ENCODE peak calls at places on chromosomes 6 and 20, in seven cellular contexts. W, D, Q, X, I, M and N are unnamed samples.

GRCh38 chr6:30463651-30464618 is 25.4 kb upstream of the HLA-E start:
- DNase-seq in D (no peak), I (peak), Q (peak), M (no peak), W (peak), X (peak), N (peak)

GRCh38 chr20:3744806-3745685 is 12.6 kb downstream of the HSPA12B start:
- DNase-seq in I (peak), D (no peak), W (peak), Q (peak), M (peak), X (peak), N (peak)

GRCh38 chr6:166197361-166197760 is 29.7 kb upstream of the TBXT start:
- DNase-seq in M (no peak), Q (no peak), I (no peak), W (no peak), X (no peak), D (no peak), N (no peak)

GRCh38 chr20:16926626-16927025 is 178.5 kb downstream of the OTOR start:
- DNase-seq in D (no peak), I (no peak), W (no peak), M (no peak), Q (no peak), X (no peak), N (no peak)

GRCh38 chr20:5974531-5974930 is 24.1 kb downstream of the MCM8 start:
- DNase-seq in I (no peak), D (no peak), X (no peak), Q (no peak), W (no peak), M (no peak), N (no peak)

GRCh38 chr6:24504274-24504641 is 9.5 kb downstream of the ALDH5A1 start:
- DNase-seq in X (no peak), M (no peak), D (no peak), W (no peak), Q (no peak), I (no peak), N (no peak)

GRCh38 chr20:7627734-7628663 is 312.3 kb downstream of the HAO1 start:
- DNase-seq in M (no peak), W (no peak), D (no peak), I (no peak), X (no peak), Q (peak), N (no peak)

GRCh38 chr20:10705801-10706459 is 32.1 kb upstream of the JAG1 start:
- DNase-seq in I (no peak), X (no peak), D (no peak), W (no peak), Q (no peak), M (no peak), N (no peak)

GRCh38 chr6:169162968-169163903 is 90.4 kb downstream of the THBS2 start:
- DNase-seq in I (no peak), D (peak), M (peak), W (no peak), X (no peak), Q (peak), N (no peak)

GRCh38 chr20:44483112-44483511 is 7.4 kb downstream of the TTPAL start:
- DNase-seq in Q (no peak), M (no peak), X (no peak), W (no peak), D (no peak), I (no peak), N (no peak)

GRCh38 chr20:31894980-31895675 is 24.7 kb downstream of the TTLL9 start:
- DNase-seq in D (no peak), W (peak), X (no peak), I (no peak), Q (peak), M (peak), N (peak)

GRCh38 chr6:146593978-146594377 is 4.8 kb upstream of the ADGB start:
- DNase-seq in X (no peak), M (no peak), W (no peak), D (no peak), Q (no peak), I (no peak), N (no peak)

GRCh38 chr6:170205534-170206316 is 85.2 kb downstream of the DLL1 start:
- DNase-seq in M (no peak), I (no peak), Q (no peak), W (no peak), D (no peak), X (no peak), N (no peak)

GRCh38 chr20:46767127-46767761 is 57.8 kb downstream of the SLC2A10 start:
- DNase-seq in M (no peak), D (peak), Q (no peak), W (no peak), X (no peak), I (no peak), N (no peak)

GRCh38 chr6:107820571-107821261 is 3.4 kb downstream of the SCML4 start:
- DNase-seq in Q (peak), I (no peak), X (peak), D (no peak), W (no peak), M (no peak), N (peak)

GRCh38 chr6:111011360-111012142 is 29.7 kb downstream of the RPF2 start:
- DNase-seq in Q (peak), I (no peak), X (no peak), W (no peak), M (no peak), D (peak), N (no peak)

GRCh38 chr20:881051-881820 is 34.9 kb downstream of the ANGPT4 start:
- DNase-seq in M (no peak), W (no peak), Q (peak), I (no peak), X (no peak), D (peak), N (no peak)

GRCh38 chr20:21394120-21394519 is 3.2 kb downstream of the NKX2-4 start:
- DNase-seq in W (no peak), I (no peak), D (no peak), M (no peak), Q (no peak), X (no peak), N (no peak)

GRCh38 chr6:155158044-155158843 is 105.6 kb upstream of the CLDN20 start:
- DNase-seq in Q (peak), D (no peak), M (no peak), X (no peak), W (no peak), I (no peak), N (no peak)

GRCh38 chr6:14706378-14706929 is 539.4 kb upstream of the JARID2 start:
- DNase-seq in M (peak), X (peak), D (no peak), Q (peak), I (peak), W (no peak), N (peak)